ENCODE peak calls at places on chromosomes 12 and 14, in eight cellular contexts. One of them, this sample, is unnamed.

GRCh38 chr12:130201037-130201436 is 38.8 kb downstream of the FZD10 start:
- DNase-seq in CD4-positive, CD25-positive, alpha-beta regulatory T cell: no peak
- DNase-seq in DND-41: no peak
- DNase-seq in endodermal cell: peak; percentile 21
- DNase-seq in fibroblast of lung: no peak
- DNase-seq in A549: no peak
- DNase-seq in AG04450: no peak
- DNase-seq in substantia nigra: no peak
- DNase-seq in this sample: no peak

GRCh38 chr12:122028601-122029560 is 7.2 kb downstream of the BCL7A start:
- DNase-seq in CD4-positive, CD25-positive, alpha-beta regulatory T cell: no peak
- DNase-seq in DND-41: no peak
- DNase-seq in endodermal cell: no peak
- DNase-seq in fibroblast of lung: no peak
- DNase-seq in A549: no peak
- DNase-seq in AG04450: no peak
- DNase-seq in substantia nigra: peak; percentile 5
- DNase-seq in this sample: no peak

GRCh38 chr14:22926316-22926715 is 2.9 kb downstream of the PRMT5 start:
- DNase-seq in CD4-positive, CD25-positive, alpha-beta regulatory T cell: no peak
- DNase-seq in DND-41: no peak
- DNase-seq in endodermal cell: no peak
- DNase-seq in fibroblast of lung: no peak
- DNase-seq in A549: no peak
- DNase-seq in AG04450: no peak
- DNase-seq in substantia nigra: no peak
- DNase-seq in this sample: no peak

GRCh38 chr12:118190266-118190665 is 54.3 kb downstream of the PEBP1 start:
- DNase-seq in CD4-positive, CD25-positive, alpha-beta regulatory T cell: no peak
- DNase-seq in DND-41: no peak
- DNase-seq in endodermal cell: no peak
- DNase-seq in fibroblast of lung: peak; percentile 54
- DNase-seq in A549: no peak
- DNase-seq in AG04450: no peak
- DNase-seq in substantia nigra: no peak
- DNase-seq in this sample: no peak

GRCh38 chr12:129771238-129771637 is 132.6 kb downstream of the TMEM132D start:
- DNase-seq in CD4-positive, CD25-positive, alpha-beta regulatory T cell: no peak
- DNase-seq in DND-41: no peak
- DNase-seq in endodermal cell: peak; percentile 81
- DNase-seq in fibroblast of lung: no peak
- DNase-seq in A549: no peak
- DNase-seq in AG04450: no peak
- DNase-seq in substantia nigra: no peak
- DNase-seq in this sample: no peak

GRCh38 chr14:20848316-20848954 is 42.8 kb upstream of the RNASE3 start:
- DNase-seq in CD4-positive, CD25-positive, alpha-beta regulatory T cell: no peak
- DNase-seq in DND-41: no peak
- DNase-seq in endodermal cell: peak; percentile 52
- DNase-seq in fibroblast of lung: no peak
- DNase-seq in A549: peak; percentile 84
- DNase-seq in AG04450: no peak
- DNase-seq in substantia nigra: no peak
- DNase-seq in this sample: no peak

GRCh38 chr12:58310368-58310767 is 369.0 kb downstream of the ATP23 start:
- DNase-seq in CD4-positive, CD25-positive, alpha-beta regulatory T cell: no peak
- DNase-seq in DND-41: no peak
- DNase-seq in endodermal cell: no peak
- DNase-seq in fibroblast of lung: peak; percentile 85
- DNase-seq in A549: peak; percentile 28
- DNase-seq in AG04450: peak; percentile 23
- DNase-seq in substantia nigra: no peak
- DNase-seq in this sample: no peak

GRCh38 chr12:80679346-80680131 is 27.9 kb upstream of the MYF6 start:
- DNase-seq in CD4-positive, CD25-positive, alpha-beta regulatory T cell: no peak
- DNase-seq in DND-41: no peak
- DNase-seq in endodermal cell: no peak
- DNase-seq in fibroblast of lung: no peak
- DNase-seq in A549: no peak
- DNase-seq in AG04450: no peak
- DNase-seq in substantia nigra: no peak
- DNase-seq in this sample: no peak

GRCh38 chr12:80195143-80195726 is 95.9 kb downstream of the OTOGL start:
- DNase-seq in CD4-positive, CD25-positive, alpha-beta regulatory T cell: no peak
- DNase-seq in DND-41: no peak
- DNase-seq in endodermal cell: peak; percentile 77
- DNase-seq in fibroblast of lung: peak; percentile 83
- DNase-seq in A549: peak; percentile 39
- DNase-seq in AG04450: peak; percentile 61
- DNase-seq in substantia nigra: no peak
- DNase-seq in this sample: peak; percentile 0

GRCh38 chr14:74627071-74627470 is 15.0 kb upstream of the LTBP2 start:
- DNase-seq in CD4-positive, CD25-positive, alpha-beta regulatory T cell: no peak
- DNase-seq in DND-41: no peak
- DNase-seq in endodermal cell: no peak
- DNase-seq in fibroblast of lung: no peak
- DNase-seq in A549: no peak
- DNase-seq in AG04450: no peak
- DNase-seq in substantia nigra: no peak
- DNase-seq in this sample: no peak

GRCh38 chr14:22471545-22472121 is 117.4 kb downstream of the DAD1 start:
- DNase-seq in CD4-positive, CD25-positive, alpha-beta regulatory T cell: no peak
- DNase-seq in DND-41: no peak
- DNase-seq in endodermal cell: peak; percentile 89
- DNase-seq in fibroblast of lung: peak; percentile 47
- DNase-seq in A549: peak; percentile 32
- DNase-seq in AG04450: no peak
- DNase-seq in substantia nigra: peak; percentile 48
- DNase-seq in this sample: peak; percentile 19

GRCh38 chr12:72264548-72265175 is 7.5 kb upstream of the TRHDE start:
- DNase-seq in CD4-positive, CD25-positive, alpha-beta regulatory T cell: no peak
- DNase-seq in DND-41: no peak
- DNase-seq in endodermal cell: no peak
- DNase-seq in fibroblast of lung: peak; percentile 67
- DNase-seq in A549: no peak
- DNase-seq in AG04450: no peak
- DNase-seq in substantia nigra: no peak
- DNase-seq in this sample: no peak

GRCh38 chr14:22945642-22946041 is 11.2 kb downstream of the HAUS4 start:
- DNase-seq in CD4-positive, CD25-positive, alpha-beta regulatory T cell: no peak
- DNase-seq in DND-41: no peak
- DNase-seq in endodermal cell: no peak
- DNase-seq in fibroblast of lung: no peak
- DNase-seq in A549: no peak
- DNase-seq in AG04450: no peak
- DNase-seq in substantia nigra: no peak
- DNase-seq in this sample: no peak

GRCh38 chr14:99606359-99606758 is 2.4 kb upstream of the CCDC85C start:
- DNase-seq in CD4-positive, CD25-positive, alpha-beta regulatory T cell: no peak
- DNase-seq in DND-41: no peak
- DNase-seq in endodermal cell: no peak
- DNase-seq in fibroblast of lung: no peak
- DNase-seq in A549: no peak
- DNase-seq in AG04450: no peak
- DNase-seq in substantia nigra: no peak
- DNase-seq in this sample: no peak

GRCh38 chr12:5884846-5885245 is 60.2 kb downstream of the ANO2 start:
- DNase-seq in CD4-positive, CD25-positive, alpha-beta regulatory T cell: no peak
- DNase-seq in DND-41: no peak
- DNase-seq in endodermal cell: no peak
- DNase-seq in fibroblast of lung: no peak
- DNase-seq in A549: no peak
- DNase-seq in AG04450: no peak
- DNase-seq in substantia nigra: no peak
- DNase-seq in this sample: no peak

GRCh38 chr12:62379723-62380045 is 86.9 kb upstream of the MON2 start:
- DNase-seq in CD4-positive, CD25-positive, alpha-beta regulatory T cell: no peak
- DNase-seq in DND-41: no peak
- DNase-seq in endodermal cell: no peak
- DNase-seq in fibroblast of lung: no peak
- DNase-seq in A549: no peak
- DNase-seq in AG04450: no peak
- DNase-seq in substantia nigra: no peak
- DNase-seq in this sample: no peak

GRCh38 chr12:108455706-108456105 is 59.4 kb upstream of the FICD start:
- DNase-seq in CD4-positive, CD25-positive, alpha-beta regulatory T cell: no peak
- DNase-seq in DND-41: no peak
- DNase-seq in endodermal cell: no peak
- DNase-seq in fibroblast of lung: no peak
- DNase-seq in A549: no peak
- DNase-seq in AG04450: no peak
- DNase-seq in substantia nigra: no peak
- DNase-seq in this sample: no peak

GRCh38 chr12:25256826-25257225 is 6.1 kb upstream of the KRAS start:
- DNase-seq in CD4-positive, CD25-positive, alpha-beta regulatory T cell: no peak
- DNase-seq in DND-41: no peak
- DNase-seq in endodermal cell: peak; percentile 64
- DNase-seq in fibroblast of lung: no peak
- DNase-seq in A549: no peak
- DNase-seq in AG04450: no peak
- DNase-seq in substantia nigra: no peak
- DNase-seq in this sample: no peak

GRCh38 chr12:25252946-25253345 is 2.2 kb upstream of the KRAS start:
- DNase-seq in CD4-positive, CD25-positive, alpha-beta regulatory T cell: no peak
- DNase-seq in DND-41: no peak
- DNase-seq in endodermal cell: no peak
- DNase-seq in fibroblast of lung: no peak
- DNase-seq in A549: no peak
- DNase-seq in AG04450: no peak
- DNase-seq in substantia nigra: no peak
- DNase-seq in this sample: no peak

GRCh38 chr12:25256005-25256404 is 5.3 kb upstream of the KRAS start:
- DNase-seq in CD4-positive, CD25-positive, alpha-beta regulatory T cell: no peak
- DNase-seq in DND-41: no peak
- DNase-seq in endodermal cell: no peak
- DNase-seq in fibroblast of lung: no peak
- DNase-seq in A549: no peak
- DNase-seq in AG04450: no peak
- DNase-seq in substantia nigra: no peak
- DNase-seq in this sample: no peak

GRCh38 chr12:25253371-25254068 is 2.8 kb upstream of the KRAS start:
- DNase-seq in CD4-positive, CD25-positive, alpha-beta regulatory T cell: no peak
- DNase-seq in DND-41: no peak
- DNase-seq in endodermal cell: no peak
- DNase-seq in fibroblast of lung: no peak
- DNase-seq in A549: no peak
- DNase-seq in AG04450: no peak
- DNase-seq in substantia nigra: no peak
- DNase-seq in this sample: no peak

DNA sequence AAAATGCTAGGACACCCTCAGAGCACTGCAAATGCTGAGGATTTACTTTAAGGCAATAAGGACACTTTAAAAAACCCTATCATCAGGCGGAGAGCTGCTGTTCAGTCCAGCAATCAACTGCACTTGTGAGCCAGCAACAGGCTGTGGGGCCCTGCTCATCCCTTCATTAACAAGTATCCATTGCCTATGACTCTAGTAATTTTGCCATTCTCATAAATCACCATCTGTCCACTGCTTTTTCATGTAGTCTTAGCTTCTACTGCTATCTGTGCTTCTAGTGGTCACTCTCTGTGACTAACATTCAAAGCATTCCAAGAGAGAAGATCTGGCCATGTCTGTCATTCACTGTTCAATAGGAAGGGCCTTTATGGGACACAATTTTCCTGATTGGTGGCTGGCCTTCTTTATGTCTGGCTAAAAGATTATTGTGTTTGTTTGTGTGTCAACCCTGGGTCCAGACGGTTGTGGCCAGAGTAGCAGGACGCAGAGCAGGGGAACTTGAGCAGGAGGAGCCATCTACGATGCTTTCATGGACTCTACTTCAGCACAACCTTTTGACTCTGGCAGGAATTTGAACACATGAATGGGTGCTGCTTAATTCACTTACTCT is 3.6 kb upstream of the KRAS start:
- DNase-seq in CD4-positive, CD25-positive, alpha-beta regulatory T cell: no peak
- DNase-seq in DND-41: no peak
- DNase-seq in endodermal cell: no peak
- DNase-seq in fibroblast of lung: no peak
- DNase-seq in A549: no peak
- DNase-seq in AG04450: no peak
- DNase-seq in substantia nigra: no peak
- DNase-seq in this sample: no peak
- H3K27ac ChIP-seq in CD4-positive, CD25-positive, alpha-beta regulatory T cell: no peak overlapping the region
- H3K27ac ChIP-seq in DND-41: no peak overlapping the region
- H3K27ac ChIP-seq in endodermal cell: no peak overlapping the region
- H3K27ac ChIP-seq in fibroblast of lung: no peak overlapping the region
- H3K27ac ChIP-seq in A549: no peak overlapping the region
- H3K27ac ChIP-seq in AG04450: no peak overlapping the region
- H3K27ac ChIP-seq in substantia nigra: no peak overlapping the region
- H3K27ac ChIP-seq in this sample: no peak overlapping the region

GRCh38 chr12:92898755-92899154 is 30.3 kb downstream of the EEA1 start:
- DNase-seq in CD4-positive, CD25-positive, alpha-beta regulatory T cell: no peak
- DNase-seq in DND-41: no peak
- DNase-seq in endodermal cell: no peak
- DNase-seq in fibroblast of lung: no peak
- DNase-seq in A549: no peak
- DNase-seq in AG04450: no peak
- DNase-seq in substantia nigra: no peak
- DNase-seq in this sample: no peak
- H3K27ac ChIP-seq in CD4-positive, CD25-positive, alpha-beta regulatory T cell: no peak overlapping the region
- H3K27ac ChIP-seq in DND-41: no peak overlapping the region
- H3K27ac ChIP-seq in endodermal cell: no peak overlapping the region
- H3K27ac ChIP-seq in fibroblast of lung: peak overlapping the region; percentile 86
- H3K27ac ChIP-seq in A549: peak overlapping the region; percentile 83
- H3K27ac ChIP-seq in AG04450: peak overlapping the region; percentile 79
- H3K27ac ChIP-seq in substantia nigra: no peak overlapping the region
- H3K27ac ChIP-seq in this sample: no peak overlapping the region

GRCh38 chr14:88005050-88005481 is at the start of gene GPR65:
- DNase-seq in CD4-positive, CD25-positive, alpha-beta regulatory T cell: peak; percentile 31
- DNase-seq in DND-41: peak; percentile 61
- DNase-seq in endodermal cell: no peak
- DNase-seq in fibroblast of lung: no peak
- DNase-seq in A549: no peak
- DNase-seq in AG04450: no peak
- DNase-seq in substantia nigra: no peak
- DNase-seq in this sample: no peak
- H3K27ac ChIP-seq in CD4-positive, CD25-positive, alpha-beta regulatory T cell: peak within 1 kb of the TSS; percentile 95
- H3K27ac ChIP-seq in DND-41: peak within 1 kb of the TSS; percentile 81
- H3K27ac ChIP-seq in endodermal cell: no peak within 1 kb of the TSS
- H3K27ac ChIP-seq in fibroblast of lung: no peak within 1 kb of the TSS
- H3K27ac ChIP-seq in A549: no peak within 1 kb of the TSS
- H3K27ac ChIP-seq in AG04450: no peak within 1 kb of the TSS
- H3K27ac ChIP-seq in substantia nigra: no peak within 1 kb of the TSS
- H3K27ac ChIP-seq in this sample: no peak within 1 kb of the TSS

DNA sequence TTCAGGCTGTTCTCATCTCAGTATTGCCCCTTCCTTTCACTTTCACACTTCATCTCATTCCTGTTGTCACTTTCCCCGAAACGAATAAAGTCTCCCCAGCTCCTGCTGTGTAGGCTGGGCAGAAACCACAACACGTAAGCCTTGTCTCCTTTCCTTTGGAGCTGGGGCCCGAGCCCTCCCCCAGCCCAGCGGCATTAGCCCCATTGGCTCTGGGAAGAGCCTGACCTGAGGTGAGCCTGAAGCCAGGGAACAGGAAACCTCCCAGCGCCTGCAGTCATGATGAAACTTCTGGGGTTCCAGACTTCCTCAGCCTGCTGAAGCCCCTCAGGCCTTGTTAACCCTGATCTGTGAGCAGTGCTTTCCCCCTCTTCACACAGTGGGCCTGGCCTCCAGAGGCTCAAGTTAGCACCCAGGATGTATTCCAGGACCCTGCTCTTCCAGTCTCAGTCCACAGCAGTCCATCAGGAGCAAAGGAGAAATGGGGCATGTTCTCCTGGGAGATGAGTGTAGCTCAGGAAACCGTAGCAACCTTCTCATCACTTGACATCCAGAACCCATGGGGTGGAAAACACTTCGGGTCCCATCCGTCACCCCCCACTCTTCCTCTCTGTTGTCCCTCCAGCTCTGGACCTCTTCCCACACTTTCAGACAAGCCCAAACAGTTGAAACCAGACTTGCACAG is 21.8 kb downstream of the VASH1 start:
- DNase-seq in CD4-positive, CD25-positive, alpha-beta regulatory T cell: no peak
- DNase-seq in DND-41: no peak
- DNase-seq in endodermal cell: peak; percentile 75
- DNase-seq in fibroblast of lung: no peak
- DNase-seq in A549: no peak
- DNase-seq in AG04450: no peak
- DNase-seq in substantia nigra: no peak
- DNase-seq in this sample: no peak
- H3K27ac ChIP-seq in CD4-positive, CD25-positive, alpha-beta regulatory T cell: no peak overlapping the region
- H3K27ac ChIP-seq in DND-41: no peak overlapping the region
- H3K27ac ChIP-seq in endodermal cell: no peak overlapping the region
- H3K27ac ChIP-seq in fibroblast of lung: no peak overlapping the region
- H3K27ac ChIP-seq in A549: no peak overlapping the region
- H3K27ac ChIP-seq in AG04450: no peak overlapping the region
- H3K27ac ChIP-seq in substantia nigra: peak overlapping the region; percentile 46
- H3K27ac ChIP-seq in this sample: peak overlapping the region; percentile 59